ENCODE peak calls at places on chromosomes 13 and 19, in six cellular contexts. A is endodermal cell, Z is GM23248, O is prostate gland, B is pancreas, P is heart left ventricle. S is an unnamed sample.

GRCh38 chr13:28411859-28412353 is 83.0 kb downstream of the FLT1 start:
- DNase-seq in A (no peak), Z (no peak), O (no peak), B (no peak), P (no peak), S (peak; percentile 7)

GRCh38 chr13:35475131-35475959 is 1.1 kb downstream of the MAB21L1 start:
- DNase-seq in A (peak; percentile 79), Z (peak; percentile 81), O (no peak), B (no peak), P (peak; percentile 30), S (peak; percentile 17)

GRCh38 chr19:30102666-30103065 is 160.6 kb downstream of the URI1 start:
- DNase-seq in A (no peak), Z (no peak), O (no peak), B (no peak), P (no peak), S (no peak)

GRCh38 chr13:44174769-44175425 is 198.7 kb upstream of the SERP2 start:
- DNase-seq in A (peak; percentile 52), Z (peak; percentile 74), O (no peak), B (no peak), P (no peak), S (peak; percentile 61)

GRCh38 chr13:95650691-95651090 is 6.2 kb upstream of the DZIP1 start:
- DNase-seq in A (no peak), Z (no peak), O (no peak), B (no peak), P (no peak), S (no peak)

GRCh38 chr19:29596080-29596479 is 10.0 kb upstream of the POP4 start:
- DNase-seq in A (no peak), Z (no peak), O (no peak), B (no peak), P (no peak), S (no peak)

GRCh38 chr13:97125051-97125809 is 96.9 kb upstream of the MBNL2 start:
- DNase-seq in A (no peak), Z (peak; percentile 85), O (no peak), B (peak; percentile 38), P (no peak), S (peak; percentile 88)

GRCh38 chr19:55882626-55883025 is 46.3 kb downstream of the NLRP4 start:
- DNase-seq in A (no peak), Z (no peak), O (no peak), B (no peak), P (no peak), S (no peak)

GRCh38 chr13:31725841-31726240 is 13.5 kb upstream of the RXFP2 start:
- DNase-seq in A (no peak), Z (no peak), O (no peak), B (no peak), P (no peak), S (no peak)

GRCh38 chr13:78660130-78660857 is 1.3 kb upstream of the OBI1 start:
- DNase-seq in A (peak; percentile 68), Z (no peak), O (peak; percentile 4), B (peak; percentile 11), P (no peak), S (no peak)

GRCh38 chr19:2923510-2923909 is 21.3 kb downstream of the ZNF77 start:
- DNase-seq in A (no peak), Z (peak; percentile 84), O (peak; percentile 54), B (peak; percentile 49), P (no peak), S (peak; percentile 52)

GRCh38 chr19:53485046-53486004 is 17.8 kb downstream of the ZNF813 start:
- DNase-seq in A (no peak), Z (no peak), O (no peak), B (no peak), P (no peak), S (no peak)

GRCh38 chr19:5621311-5621944 is 1.1 kb downstream of the SAFB2 start:
- DNase-seq in A (no peak), Z (no peak), O (peak; percentile 42), B (peak; percentile 32), P (no peak), S (no peak)
- H3K27ac ChIP-seq in A (no peak overlapping the region), Z (peak overlapping the region; percentile 65), O (peak overlapping the region; percentile 96), B (peak overlapping the region; percentile 94), P (peak overlapping the region; percentile 98), S (no peak overlapping the region)

DNA sequence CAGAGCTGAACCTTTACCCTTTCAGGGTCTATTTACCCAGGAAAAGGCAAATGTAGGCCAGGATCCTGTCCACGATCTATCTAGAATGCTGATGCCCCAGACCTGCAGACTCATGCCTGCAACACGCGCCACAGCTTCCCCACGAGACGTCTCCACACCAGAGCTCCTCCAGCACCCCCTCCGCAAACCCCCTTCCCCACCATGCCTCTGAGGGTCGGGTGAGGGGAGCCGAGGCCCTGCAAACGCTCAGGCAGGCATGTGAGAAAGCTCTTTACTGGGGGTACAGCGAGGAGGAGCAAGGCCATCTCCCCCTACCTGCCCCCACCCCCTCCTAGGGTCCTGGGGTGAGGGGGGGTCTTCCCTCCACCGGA is 8.9 kb downstream of the DYRK1B start:
- DNase-seq in A (no peak), Z (no peak), O (no peak), B (peak; percentile 40), P (no peak), S (no peak)
- H3K27ac ChIP-seq in A (peak overlapping the region; percentile 78), Z (peak overlapping the region; percentile 29), O (peak overlapping the region; percentile 73), B (peak overlapping the region; percentile 32), P (peak overlapping the region; percentile 81), S (peak overlapping the region; percentile 8)

DNA sequence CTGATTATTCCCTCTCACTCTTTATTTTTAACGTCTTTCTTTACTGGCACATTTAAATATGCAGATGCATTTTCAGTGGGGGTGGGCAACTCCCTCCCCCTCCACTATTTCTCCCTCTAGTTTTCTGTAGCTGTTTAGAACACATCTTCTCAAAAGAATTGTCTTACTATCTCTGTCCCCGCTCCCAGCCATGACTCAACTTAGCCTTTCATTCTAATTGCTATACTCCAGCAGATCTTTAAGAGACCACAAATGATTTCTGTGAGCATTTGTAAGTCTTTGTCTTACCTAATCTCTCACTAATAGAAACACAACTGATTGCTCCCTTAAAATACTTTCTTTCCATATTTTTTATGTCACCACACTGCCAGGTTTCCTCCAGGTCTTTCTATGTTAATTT is 350.9 kb downstream of the SPRY2 start:
- DNase-seq in A (no peak), Z (peak; percentile 71), O (no peak), B (no peak), P (no peak), S (no peak)
- H3K27ac ChIP-seq in A (no peak overlapping the region), Z (peak overlapping the region; percentile 89), O (no peak overlapping the region), B (no peak overlapping the region), P (no peak overlapping the region), S (peak overlapping the region; percentile 86)

GRCh38 chr19:13363235-13363634 is 143.0 kb downstream of the CACNA1A start:
- DNase-seq in A (no peak), Z (no peak), O (no peak), B (no peak), P (no peak), S (no peak)
- H3K27ac ChIP-seq in A (no peak overlapping the region), Z (no peak overlapping the region), O (no peak overlapping the region), B (no peak overlapping the region), P (no peak overlapping the region), S (no peak overlapping the region)

DNA sequence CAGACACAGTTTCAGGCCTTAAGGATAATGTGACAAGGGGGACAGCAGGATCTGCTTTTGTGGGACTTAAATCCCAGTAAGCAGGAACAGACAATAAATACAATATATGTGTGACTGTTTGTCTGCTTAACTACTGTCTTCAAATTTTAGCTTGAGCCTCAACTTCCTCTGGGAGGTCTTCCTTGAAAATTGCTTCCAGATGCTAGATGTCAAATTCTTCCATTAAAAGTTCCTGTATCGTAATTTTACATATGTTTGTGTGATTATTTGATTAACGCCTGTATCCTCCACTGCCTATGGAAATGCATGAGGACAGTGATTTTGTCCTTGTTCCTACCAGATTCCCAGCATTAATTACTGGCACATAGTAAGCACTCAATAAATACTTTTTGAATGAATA is 385.5 kb downstream of the NDFIP2 start:
- DNase-seq in A (no peak), Z (no peak), O (no peak), B (no peak), P (no peak), S (no peak)
- H3K27ac ChIP-seq in A (no peak overlapping the region), Z (no peak overlapping the region), O (no peak overlapping the region), B (no peak overlapping the region), P (no peak overlapping the region), S (no peak overlapping the region)

DNA sequence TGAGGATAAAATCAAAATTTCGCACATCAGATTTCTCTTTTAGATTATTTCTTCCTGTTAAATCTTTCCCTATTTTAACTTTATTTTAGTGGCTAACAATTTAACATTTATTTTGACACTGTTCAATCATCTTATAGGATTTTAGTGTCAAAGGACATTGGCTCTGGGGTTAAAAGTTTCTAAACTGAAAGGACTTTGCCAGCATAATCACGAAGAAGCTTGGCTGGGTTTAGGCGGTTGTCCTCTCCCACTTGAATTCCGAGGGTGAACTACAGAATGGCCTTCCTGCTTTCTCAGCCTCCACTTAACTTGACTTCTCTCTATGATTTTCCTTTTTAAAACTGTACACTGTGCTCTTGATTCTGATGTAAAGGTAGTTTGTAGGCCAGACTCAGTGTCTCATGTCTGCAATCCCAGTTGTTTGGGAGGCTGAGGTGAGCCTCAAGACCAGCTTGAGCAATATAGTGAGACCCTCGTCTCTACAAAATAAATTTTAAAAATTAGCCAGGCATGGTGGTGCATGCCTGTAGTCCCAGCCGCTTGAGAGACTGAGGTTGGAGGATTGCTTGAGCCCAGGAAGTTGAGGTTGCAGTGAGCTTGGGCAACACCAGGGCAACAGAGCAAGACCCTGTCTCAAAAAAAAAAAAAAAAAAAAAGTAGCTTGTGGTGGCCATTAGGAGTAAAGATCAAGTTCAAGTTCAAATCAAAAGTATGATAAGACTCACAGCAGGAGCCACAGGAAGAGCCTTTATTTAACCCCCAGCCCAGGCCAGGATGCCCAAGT is 54.8 kb upstream of the KATNAL1 start:
- DNase-seq in A (no peak), Z (peak; percentile 6), O (no peak), B (no peak), P (no peak), S (no peak)
- H3K27ac ChIP-seq in A (no peak overlapping the region), Z (no peak overlapping the region), O (no peak overlapping the region), B (no peak overlapping the region), P (peak overlapping the region; percentile 36), S (no peak overlapping the region)

DNA sequence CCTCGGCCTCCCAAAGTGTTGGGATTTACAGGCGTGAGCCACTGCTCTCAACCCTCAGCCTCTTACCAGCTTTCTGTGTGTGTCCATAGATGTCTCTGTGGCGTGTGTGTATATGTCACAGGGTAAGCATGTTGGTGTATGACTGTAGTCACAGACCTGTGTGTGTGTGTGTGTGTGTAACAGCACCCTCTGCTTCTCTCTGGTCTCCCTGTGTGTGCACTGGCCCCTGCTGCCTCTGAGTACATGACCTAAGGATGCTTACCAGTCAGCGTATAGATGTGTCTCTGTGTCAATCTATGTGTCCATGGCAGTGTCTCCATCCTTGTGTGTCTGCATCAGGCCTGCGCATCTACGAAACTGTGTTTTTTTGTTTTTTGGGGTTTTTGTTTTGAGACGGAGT is 5.6 kb downstream of the AXL start:
- DNase-seq in A (no peak), Z (no peak), O (no peak), B (no peak), P (no peak), S (no peak)
- H3K27ac ChIP-seq in A (no peak overlapping the region), Z (peak overlapping the region; percentile 92), O (no peak overlapping the region), B (no peak overlapping the region), P (peak overlapping the region; percentile 68), S (peak overlapping the region; percentile 97)

GRCh38 chr19:7706662-7707454 is 4.9 kb upstream of the FCER2 start:
- DNase-seq in A (no peak), Z (no peak), O (no peak), B (no peak), P (no peak), S (no peak)

GRCh38 chr19:7706188-7706530 is 4.2 kb upstream of the FCER2 start:
- DNase-seq in A (no peak), Z (no peak), O (no peak), B (no peak), P (no peak), S (no peak)

GRCh38 chr19:7704280-7705060 is 2.5 kb upstream of the FCER2 start:
- DNase-seq in A (no peak), Z (no peak), O (no peak), B (no peak), P (no peak), S (no peak)

GRCh38 chr19:7703332-7703731 is 1.4 kb upstream of the FCER2 start:
- DNase-seq in A (no peak), Z (no peak), O (no peak), B (no peak), P (no peak), S (no peak)

GRCh38 chr19:7705387-7706187 is 3.7 kb upstream of the FCER2 start:
- DNase-seq in A (no peak), Z (no peak), O (peak; percentile 6), B (no peak), P (peak; percentile 47), S (no peak)
- H3K27ac ChIP-seq in A (no peak overlapping the region), Z (no peak overlapping the region), O (no peak overlapping the region), B (peak overlapping the region; percentile 39), P (peak overlapping the region; percentile 39), S (no peak overlapping the region)